ENCODE peak calls at places on chromosomes 5 and 9, in six cellular contexts. R is Caco-2, J is Daoy, T is fibroblast of the conjunctiva, P is Kasumi-1, V is sigmoid colon. M is an unnamed sample.

GRCh38 chr5:62920856-62921255 is 342.2 kb downstream of the LRRC70 start:
- DNase-seq in P (no peak), T (no peak), J (no peak), V (no peak), R (no peak), M (no peak)

GRCh38 chr5:36854402-36855140 is 22.0 kb upstream of the NIPBL start:
- DNase-seq in V (no peak), P (no peak), J (no peak), T (no peak), R (no peak), M (no peak)

GRCh38 chr9:21933281-21933680 is 60.9 kb downstream of the CDKN2A start:
- DNase-seq in V (no peak), J (no peak), P (no peak), R (no peak), T (no peak), M (no peak)

GRCh38 chr9:113139225-113139829 is 11.5 kb upstream of the SLC31A2 start:
- DNase-seq in V (no peak), R (no peak), T (no peak), P (no peak), J (no peak), M (no peak)

GRCh38 chr9:6842584-6842947 is 84.8 kb downstream of the KDM4C start:
- DNase-seq in J (peak), V (no peak), R (no peak), T (no peak), P (no peak), M (no peak)

GRCh38 chr5:180286-180918 is 10.9 kb upstream of the LRRC14B start:
- DNase-seq in R (no peak), V (peak), P (no peak), J (no peak), T (no peak), M (no peak)

GRCh38 chr5:143752165-143752564 is 59.8 kb upstream of the HMHB1 start:
- DNase-seq in J (no peak), T (no peak), P (no peak), R (no peak), V (no peak), M (no peak)

GRCh38 chr9:130927995-130928900 is 10.8 kb downstream of the FIBCD1 start:
- DNase-seq in R (no peak), J (peak), T (no peak), V (no peak), P (no peak), M (peak)

GRCh38 chr9:25543806-25544205 is 134.4 kb downstream of the TUSC1 start:
- DNase-seq in V (no peak), R (no peak), T (no peak), J (no peak), P (no peak), M (no peak)

GRCh38 chr9:13487071-13487470 is 207.6 kb upstream of the MPDZ start:
- DNase-seq in V (no peak), J (no peak), R (no peak), T (no peak), P (no peak), M (no peak)

GRCh38 chr9:21684831-21685362 is 117.5 kb upstream of the MTAP start:
- DNase-seq in R (no peak), P (no peak), T (no peak), J (no peak), V (no peak), M (peak)

GRCh38 chr5:10839118-10839517 is 78.1 kb upstream of the DAP start:
- DNase-seq in P (no peak), V (no peak), R (no peak), T (no peak), J (no peak), M (no peak)

GRCh38 chr5:150497274-150497988 is 10.5 kb upstream of the NDST1 start:
- DNase-seq in T (peak), P (no peak), R (no peak), J (peak), V (peak), M (peak)

M was measured in RCC 7860.